ENCODE peak calls at places on chromosomes 3 and 15, in five cellular contexts. Q is astrocyte of the spinal cord, D is IMR-90, H is right lobe of liver, K is AG04449. P is an unnamed sample.

GRCh38 chr3:194983121-194983520 is 287.8 kb downstream of the XXYLT1 start:
- DNase-seq in D (no peak), Q (no peak), H (no peak), K (no peak), P (no peak)

GRCh38 chr3:43298292-43298691 is 12.0 kb downstream of the SNRK start:
- DNase-seq in Q (no peak), K (no peak), D (no peak), H (peak; percentile 63), P (no peak)

GRCh38 chr3:50423543-50423942 is 64.2 kb upstream of the TMEM115 start:
- DNase-seq in K (no peak), Q (no peak), D (no peak), H (no peak), P (no peak)

GRCh38 chr3:31704651-31705179 is 172.0 kb downstream of the STT3B start:
- DNase-seq in Q (peak; percentile 46), K (peak; percentile 28), H (peak; percentile 60), D (peak; percentile 92), P (peak; percentile 47)

GRCh38 chr3:25592510-25592968 is 72.2 kb downstream of the TOP2B start:
- DNase-seq in D (peak; percentile 78), K (peak; percentile 71), Q (peak; percentile 85), H (no peak), P (peak; percentile 81)

GRCh38 chr15:70430029-70430428 is 332.3 kb upstream of the TLE3 start:
- DNase-seq in H (no peak), D (peak; percentile 77), Q (no peak), K (peak; percentile 29), P (peak; percentile 98)

GRCh38 chr15:58755956-58756355 is 6.4 kb upstream of the ADAM10 start:
- DNase-seq in K (no peak), Q (no peak), D (no peak), H (no peak), P (peak; percentile 34)

GRCh38 chr15:40246496-40247275 is 7.8 kb downstream of the PAK6 start:
- DNase-seq in K (no peak), H (peak; percentile 8), Q (no peak), D (no peak), P (no peak)

GRCh38 chr3:120741837-120742197 is 499 bp downstream of the RABL3 start:
- DNase-seq in K (no peak), H (no peak), D (peak; percentile 43), Q (no peak), P (peak; percentile 52)

GRCh38 chr3:58502832-58503231 is 10.9 kb downstream of the KCTD6 start:
- DNase-seq in D (no peak), Q (no peak), H (no peak), K (no peak), P (no peak)

GRCh38 chr15:50189630-50190029 is 7.6 kb downstream of the SLC27A2 start:
- DNase-seq in H (no peak), K (no peak), D (no peak), Q (no peak), P (no peak)

GRCh38 chr3:52423214-52423613 is 21.7 kb downstream of the SEMA3G start:
- DNase-seq in Q (no peak), D (no peak), K (no peak), H (no peak), P (no peak)

GRCh38 chr3:134366928-134367352 is 7.3 kb downstream of the AMOTL2 start:
- DNase-seq in H (no peak), K (no peak), Q (no peak), D (no peak), P (peak; percentile 53)

GRCh38 chr15:33100314-33100713 is 94.2 kb downstream of the FMN1 start:
- DNase-seq in H (no peak), K (no peak), D (no peak), Q (no peak), P (no peak)

GRCh38 chr3:168624892-168625291 is 529.2 kb upstream of the GOLIM4 start:
- DNase-seq in H (no peak), D (no peak), Q (no peak), K (no peak), P (no peak)

GRCh38 chr3:71051893-71052687 is 531.4 kb downstream of the FOXP1 start:
- DNase-seq in D (peak; percentile 40), H (no peak), Q (no peak), K (no peak), P (peak; percentile 68)

GRCh38 chr15:50183112-50183794 is 1.3 kb downstream of the SLC27A2 start:
- DNase-seq in H (no peak), D (no peak), K (no peak), Q (no peak), P (no peak)

GRCh38 chr15:92392462-92392861 is 1.2 kb upstream of the ST8SIA2 start:
- DNase-seq in H (no peak), K (no peak), D (no peak), Q (no peak), P (no peak)

GRCh38 chr15:51727141-51727897 is 10.1 kb downstream of the LYSMD2 start:
- DNase-seq in K (no peak), H (no peak), D (peak; percentile 60), Q (no peak), P (peak; percentile 33)

GRCh38 chr3:132606085-132606484 is 9.0 kb downstream of the ACKR4 start:
- DNase-seq in D (peak; percentile 79), Q (peak; percentile 48), H (no peak), K (no peak), P (peak; percentile 74)

GRCh38 chr15:48032911-48033310 is 87.9 kb upstream of the SLC24A5 start:
- DNase-seq in K (no peak), Q (no peak), D (no peak), H (no peak), P (no peak)

GRCh38 chr3:123667784-123668183 is 82.9 kb upstream of the HACD2 start:
- DNase-seq in D (peak; percentile 46), K (no peak), H (peak; percentile 14), Q (no peak), P (peak; percentile 30)

GRCh38 chr3:49812916-49813496 is 747 bp downstream of the UBA7 start:
- DNase-seq in H (no peak), K (no peak), Q (no peak), D (no peak), P (no peak)

GRCh38 chr15:89899303-89899946 is 5.6 kb upstream of the AP3S2 start:
- DNase-seq in H (no peak), Q (no peak), K (no peak), D (no peak), P (no peak)

GRCh38 chr15:31758126-31758525 is 272.2 kb upstream of the CHRNA7 start:
- DNase-seq in D (peak; percentile 2), H (peak; percentile 85), Q (no peak), K (no peak), P (no peak)

GRCh38 chr15:57376695-57377477 is 581 bp downstream of the CGNL1 start:
- DNase-seq in Q (no peak), K (no peak), D (peak; percentile 4), H (peak; percentile 77), P (peak; percentile 58)

GRCh38 chr3:9397911-9398714 is 698 bp downstream of the SETD5 start:
- DNase-seq in D (peak; percentile 29), K (no peak), Q (peak; percentile 45), H (peak; percentile 44), P (peak; percentile 57)

GRCh38 chr3:183492849-183493179 is 62.7 kb downstream of the KLHL6 start:
- DNase-seq in D (peak; percentile 36), K (no peak), H (no peak), Q (no peak), P (no peak)

GRCh38 chr3:15325228-15325627 is 7.2 kb downstream of the SH3BP5 start:
- DNase-seq in Q (peak; percentile 53), K (no peak), D (peak; percentile 85), H (peak; percentile 53), P (peak; percentile 84)

GRCh38 chr15:45473068-45473467 is 49.5 kb downstream of the SLC30A4 start:
- DNase-seq in H (no peak), D (no peak), K (no peak), Q (no peak), P (no peak)

GRCh38 chr3:57791245-57791644 is 35.1 kb downstream of the SLMAP start:
- DNase-seq in Q (no peak), H (no peak), K (no peak), D (peak; percentile 22), P (no peak)

GRCh38 chr15:89777821-89778380 is 1.8 kb downstream of the MESP2 start:
- DNase-seq in Q (no peak), K (no peak), H (no peak), D (no peak), P (no peak)

GRCh38 chr15:47718474-47719440 is 1.5 kb downstream of the SEMA6D start:
- DNase-seq in H (no peak), D (peak; percentile 54), K (no peak), Q (peak; percentile 35), P (no peak)

GRCh38 chr3:147419062-147419701 is 10.0 kb downstream of the ZIC1 start:
- DNase-seq in D (peak; percentile 15), Q (peak; percentile 99), H (no peak), K (no peak), P (peak; percentile 43)

GRCh38 chr3:39183231-39184080 is 8.9 kb downstream of the XIRP1 start:
- DNase-seq in K (no peak), H (no peak), D (no peak), Q (no peak), P (no peak)

GRCh38 chr3:39180546-39181346 is 11.6 kb downstream of the XIRP1 start:
- DNase-seq in H (peak; percentile 96), Q (peak; percentile 87), K (no peak), D (peak; percentile 54), P (peak; percentile 71)

GRCh38 chr3:39180183-39180545 is 12.2 kb downstream of the XIRP1 start:
- DNase-seq in K (no peak), H (no peak), D (no peak), Q (no peak), P (no peak)

GRCh38 chr3:39184081-39184967 is 8.1 kb downstream of the XIRP1 start:
- DNase-seq in Q (no peak), K (no peak), D (no peak), H (no peak), P (no peak)

GRCh38 chr3:39181408-39182335 is 10.7 kb downstream of the XIRP1 start:
- DNase-seq in H (no peak), K (no peak), Q (no peak), D (no peak), P (no peak)
- TF ChIP-seq CTCF in H (no peak), K (no peak), Q (no peak), D (no peak), P (no peak)

GRCh38 chr3:73727117-73727802 is 102.5 kb upstream of the PDZRN3 start:
- DNase-seq in K (peak; percentile 83), H (no peak), Q (peak; percentile 95), D (peak; percentile 83), P (peak; percentile 93)
- H3K4me3 ChIP-seq in K (no peak overlapping the region), H (no peak overlapping the region), Q (no peak overlapping the region), D (no peak overlapping the region), P (no peak overlapping the region)

GRCh38 chr15:101540480-101541239 is 51.2 kb upstream of the PCSK6 start:
- DNase-seq in K (no peak), Q (no peak), D (no peak), H (no peak), P (no peak)
- TF ChIP-seq CTCF in K (no peak), Q (no peak), D (no peak), H (no peak), P (no peak)

GRCh38 chr3:189629803-189630455 is 1.3 kb upstream of the TP63 start:
- DNase-seq in K (no peak), D (no peak), Q (peak; percentile 9), H (peak; percentile 53), P (peak; percentile 63)

GRCh38 chr3:189632238-189632637 is 1.0 kb downstream of the TP63 start:
- DNase-seq in K (no peak), D (no peak), H (no peak), Q (no peak), P (no peak)

GRCh38 chr3:189631409-189631808 is 220 bp downstream of the TP63 start:
- DNase-seq in H (no peak), D (no peak), K (no peak), Q (no peak), P (no peak)

GRCh38 chr3:189631373-189631408 is at the start of gene TP63:
- DNase-seq in K (no peak), D (no peak), H (no peak), Q (no peak), P (no peak)

GRCh38 chr3:189630667-189631372 is 369 bp upstream of the TP63 start:
- DNase-seq in H (no peak), Q (peak; percentile 22), D (no peak), K (no peak), P (no peak)
- H3K4me3 ChIP-seq in H (no peak overlapping the region), Q (no peak overlapping the region), D (no peak overlapping the region), K (no peak overlapping the region), P (no peak overlapping the region)

P was measured in fibroblast of the aortic adventitia.